ENCODE peak calls at places on chromosome 16, in six cellular contexts. N is ovary, S is uterus, K is PC-9, Y is IMR-90, V is heart left ventricle. Q is an unnamed sample. For H3K27me3, the result is how much of the 10 kb centered on the place peaks cover.

GRCh38 chr16:61915569-61915968 is 120.7 kb downstream of the CDH8 start:
- DNase-seq in N (no peak), S (no peak), K (no peak), Y (no peak), V (no peak), Q (no peak)

GRCh38 chr16:55494994-55495421 is 13.9 kb upstream of the LPCAT2 start:
- DNase-seq in N (no peak), S (peak), K (no peak), Y (peak), V (peak), Q (no peak)

GRCh38 chr16:66166451-66166850 is 200.0 kb upstream of the CDH5 start:
- DNase-seq in N (no peak), S (no peak), K (no peak), Y (peak), V (no peak), Q (no peak)

GRCh38 chr16:90011196-90011819 is 7.9 kb downstream of the DBNDD1 start:
- DNase-seq in N (no peak), S (no peak), K (no peak), Y (no peak), V (no peak), Q (no peak)

GRCh38 chr16:21194771-21195301 is 16.5 kb downstream of the ZP2 start:
- DNase-seq in N (no peak), S (no peak), K (no peak), Y (no peak), V (no peak), Q (peak)

GRCh38 chr16:69938981-69939820 is 11.9 kb upstream of the CLEC18A start:
- DNase-seq in N (peak), S (no peak), K (no peak), Y (no peak), V (no peak), Q (no peak)

GRCh38 chr16:47604306-47604705 is 143.2 kb downstream of the PHKB start:
- DNase-seq in N (no peak), S (no peak), K (no peak), Y (no peak), V (no peak), Q (no peak)

GRCh38 chr16:71712501-71712900 is 12.0 kb downstream of the PHLPP2 start:
- DNase-seq in N (no peak), S (no peak), K (no peak), Y (no peak), V (no peak), Q (no peak)

GRCh38 chr16:4517812-4518211 is 20.8 kb downstream of the CDIP1 start:
- DNase-seq in N (no peak), S (no peak), K (no peak), Y (peak), V (no peak), Q (peak)

GRCh38 chr16:49993579-49993978 is 31.4 kb upstream of the CNEP1R1 start:
- DNase-seq in N (no peak), S (no peak), K (no peak), Y (no peak), V (no peak), Q (no peak)

GRCh38 chr16:90023078-90023447 is 3.8 kb upstream of the DBNDD1 start:
- DNase-seq in N (no peak), S (no peak), K (no peak), Y (no peak), V (no peak), Q (no peak)

GRCh38 chr16:29911676-29912010 is 11.4 kb downstream of the ASPHD1 start:
- DNase-seq in N (peak), S (no peak), K (no peak), Y (no peak), V (no peak), Q (peak)
- TF ChIP-seq CTCF in N (no peak), S (no peak), K (no peak), Y (no peak), V (no peak), Q (no peak)

GRCh38 chr16:88882358-88883030 is 16.0 kb upstream of the PABPN1L start:
- DNase-seq in N (no peak), S (no peak), K (no peak), Y (no peak), V (no peak), Q (no peak)
- H3K27me3 ChIP-seq in N (under half), S (under half), K (under half), Y (under half), V (under half), Q (under half)

DNA sequence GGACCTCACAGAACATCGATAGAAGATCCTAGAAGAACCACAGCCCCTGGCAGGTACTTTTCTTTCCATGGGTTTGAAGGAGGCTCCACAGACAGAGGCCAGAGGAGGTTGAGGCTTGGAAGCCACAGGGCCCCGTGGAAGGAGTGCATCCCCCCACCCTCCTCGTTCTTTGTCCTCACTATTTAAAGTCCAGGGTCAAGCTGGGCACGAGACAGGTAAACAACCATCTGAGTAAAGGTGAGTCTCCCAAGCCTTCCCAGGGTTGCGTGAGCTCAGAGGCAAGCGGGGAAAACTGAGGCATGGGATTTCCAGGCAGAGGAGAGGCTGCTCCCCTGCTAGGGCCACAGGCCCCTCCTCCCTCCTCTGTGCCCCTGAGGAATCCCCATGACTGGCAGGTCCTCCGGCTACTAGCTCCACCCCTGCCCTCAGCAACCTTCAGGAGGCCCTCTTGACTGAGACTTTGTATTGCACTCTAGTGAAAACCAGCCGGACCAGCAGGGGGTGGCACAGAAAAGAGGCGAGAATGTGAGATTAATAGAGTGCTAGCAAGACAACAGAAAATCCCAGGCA is 927 bp upstream of the SULT1A2 start:
- DNase-seq in N (no peak), S (no peak), K (peak), Y (no peak), V (no peak), Q (no peak)
- TF ChIP-seq CTCF in N (no peak), S (no peak), K (peak), Y (no peak), V (no peak), Q (no peak)

DNA sequence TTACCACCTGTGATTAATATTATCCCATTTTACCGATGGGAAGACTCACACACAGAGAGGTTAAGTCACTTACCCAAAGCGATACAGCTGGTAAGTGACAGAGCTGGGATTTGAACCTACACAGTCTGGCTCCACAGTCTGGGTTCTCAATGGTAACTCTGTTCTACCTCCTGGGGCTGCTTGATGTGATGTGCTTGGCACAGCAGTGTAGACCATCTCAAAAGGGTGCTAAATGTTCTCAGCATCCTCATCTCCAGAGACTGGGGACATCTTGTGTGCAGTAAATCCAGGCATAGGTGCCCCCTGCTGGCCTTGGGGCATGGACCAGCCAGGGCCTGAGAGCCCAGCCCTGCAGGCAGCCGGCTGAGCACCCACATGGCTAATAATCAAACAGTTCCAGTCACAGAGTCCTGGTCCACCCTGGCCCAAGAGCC is 15.4 kb upstream of the KATNB1 start:
- DNase-seq in N (no peak), S (no peak), K (no peak), Y (peak), V (peak), Q (peak)
- H3K27me3 ChIP-seq in N (under half), S (under half), K (under half), Y (under half), V (under half), Q (under half)

DNA sequence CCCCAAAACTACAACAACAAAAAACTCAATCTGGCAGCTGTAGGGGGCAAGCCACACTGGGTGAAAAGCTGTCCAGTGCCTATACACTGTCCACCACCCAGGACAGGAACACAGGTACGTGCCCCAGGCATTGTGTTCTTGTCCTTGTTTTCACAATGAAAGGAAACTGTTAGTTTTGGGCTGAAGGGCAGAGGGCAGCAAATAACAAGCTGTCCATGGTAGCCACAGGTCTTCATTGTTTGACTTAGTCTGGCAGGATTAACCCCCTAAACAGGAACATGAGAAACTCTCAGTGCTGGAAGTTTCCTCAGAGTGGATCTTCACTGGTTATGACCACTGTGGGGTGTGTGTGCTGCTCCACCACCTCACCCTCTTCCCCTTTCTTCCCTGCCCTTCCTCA is 224.6 kb upstream of the N4BP1 start:
- DNase-seq in N (no peak), S (no peak), K (no peak), Y (no peak), V (no peak), Q (no peak)
- TF ChIP-seq CTCF in N (no peak), S (no peak), K (no peak), Y (no peak), V (peak), Q (no peak)

DNA sequence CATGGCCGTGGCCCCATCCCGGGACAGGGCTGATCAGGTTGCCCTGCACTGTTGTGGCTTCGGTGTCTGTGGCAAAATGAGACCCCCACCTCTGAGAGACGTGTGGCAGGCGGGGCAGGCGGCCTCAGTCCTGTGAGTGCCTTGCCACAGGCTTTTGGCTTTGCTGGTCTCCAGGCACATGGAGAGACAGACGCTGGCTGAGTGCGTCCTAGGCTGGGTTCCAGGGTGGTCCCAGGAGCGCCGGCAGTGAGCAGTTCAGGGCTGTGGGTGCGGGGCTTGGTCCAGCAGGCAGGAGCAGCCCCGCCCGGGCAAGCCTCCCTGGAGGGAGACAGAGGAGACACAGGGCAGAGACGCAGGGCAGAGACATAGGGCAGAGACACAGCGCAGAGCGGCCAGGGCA is 29.2 kb downstream of the SOX8 start:
- DNase-seq in N (no peak), S (no peak), K (no peak), Y (no peak), V (no peak), Q (no peak)
- H3K27me3 ChIP-seq in N (under half), S (under half), K (half or more), Y (half or more), V (under half), Q (under half)

GRCh38 chr16:67445126-67445426 is 14.2 kb downstream of the HSD11B2 start:
- DNase-seq in N (no peak), S (no peak), K (no peak), Y (no peak), V (no peak), Q (no peak)

GRCh38 chr16:67443299-67443698 is 12.4 kb downstream of the HSD11B2 start:
- DNase-seq in N (peak), S (peak), K (no peak), Y (no peak), V (peak), Q (no peak)

GRCh38 chr16:67445441-67445912 is 14.6 kb downstream of the HSD11B2 start:
- DNase-seq in N (peak), S (peak), K (no peak), Y (no peak), V (peak), Q (no peak)

GRCh38 chr16:67445913-67446907 is 15.3 kb downstream of the HSD11B2 start:
- DNase-seq in N (peak), S (peak), K (no peak), Y (no peak), V (peak), Q (no peak)

GRCh38 chr16:67444259-67445125 is 13.6 kb downstream of the HSD11B2 start:
- DNase-seq in N (no peak), S (no peak), K (no peak), Y (no peak), V (no peak), Q (no peak)
- TF ChIP-seq CTCF in N (no peak), S (no peak), K (no peak), Y (no peak), V (no peak), Q (no peak)

DNA sequence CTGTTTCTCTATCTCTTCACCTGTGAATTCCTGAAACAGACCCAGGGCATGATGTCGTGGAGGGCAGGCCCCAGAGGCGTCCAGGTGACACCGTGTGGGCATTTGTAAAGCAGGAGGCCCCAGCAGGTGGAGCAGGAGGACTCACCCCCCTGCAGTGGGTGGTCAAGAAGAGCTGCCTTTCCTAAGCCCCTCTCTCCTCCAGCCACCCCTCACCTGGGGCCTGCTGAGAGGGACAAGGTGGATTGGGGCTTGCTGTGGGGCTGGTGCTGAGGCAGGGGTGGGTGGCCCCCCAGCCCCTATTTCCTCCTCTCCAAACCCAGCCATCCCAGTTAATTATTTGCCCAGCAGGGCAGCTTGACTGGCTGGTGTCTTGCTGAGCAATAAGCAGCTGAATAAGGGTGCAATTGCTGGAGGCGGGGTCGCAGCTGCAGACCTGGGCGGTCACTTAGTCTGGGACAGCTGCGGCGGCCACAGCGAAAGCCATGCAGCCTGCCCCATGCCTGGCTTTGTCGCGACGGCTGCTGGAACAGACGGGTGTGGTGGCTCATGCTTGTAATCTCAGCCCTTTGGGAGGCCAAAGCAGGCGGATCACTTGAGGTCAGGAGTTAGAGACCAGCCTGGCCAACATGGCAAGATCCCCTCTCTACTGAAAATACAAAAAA is 56.4 kb downstream of the JPH3 start:
- DNase-seq in N (no peak), S (no peak), K (no peak), Y (no peak), V (no peak), Q (no peak)
- H3K27me3 ChIP-seq in N (under half), S (under half), K (half or more), Y (half or more), V (under half), Q (under half)